ENCODE peak calls at places on chromosomes 3 and 15, in ten cellular contexts. Z is pancreas; D is T-helper 9 cell; R is stimulated activated effector memory CD8-positive, alpha-beta T cell treated with anti-CD3 and anti-CD28 coated beads, Interleukin-12 subunit alpha, Interleukin-12 subunit beta, amount 100 ng/mL, for 72 hours; O is D721Med; Y is IMR-90; J is endothelial cell; M is C1 segment of cervical spinal cord; S is gastrocnemius medialis; V is GM19239. I is an unnamed sample.

GRCh38 chr3:49805884-49806701 is 3.0 kb downstream of the INKA1 start:
- DNase-seq in Z (no peak), Y (no peak), S (no peak), R (no peak), J (peak; percentile 80), D (no peak), M (no peak), O (no peak), V (no peak), I (no peak)

GRCh38 chr3:12117473-12117872 is 41.2 kb downstream of the TIMP4 start:
- DNase-seq in J (no peak), D (no peak), Z (no peak), R (no peak), M (no peak), S (no peak), Y (no peak), O (no peak), V (no peak), I (no peak)

GRCh38 chr15:98718426-98719168 is 70.3 kb downstream of the IGF1R start:
- DNase-seq in O (no peak), M (no peak), R (no peak), V (no peak), Y (no peak), D (no peak), Z (no peak), S (no peak), J (no peak), I (no peak)

GRCh38 chr3:188326968-188327367 is 173.0 kb downstream of the LPP start:
- DNase-seq in D (no peak), S (no peak), O (no peak), V (no peak), Y (peak; percentile 26), R (no peak), M (no peak), Z (no peak), J (no peak), I (no peak)

GRCh38 chr3:108131105-108131794 is 40.4 kb upstream of the CD47 start:
- DNase-seq in V (no peak), D (no peak), O (no peak), Y (peak; percentile 96), M (no peak), R (no peak), Z (no peak), J (no peak), S (no peak), I (no peak)

GRCh38 chr3:61796088-61796680 is 234.8 kb downstream of the PTPRG start:
- DNase-seq in J (no peak), S (no peak), Y (no peak), Z (no peak), O (no peak), M (no peak), R (no peak), V (no peak), D (no peak), I (no peak)

GRCh38 chr3:20480771-20481170 is 294.8 kb upstream of the SGO1 start:
- DNase-seq in J (no peak), Y (no peak), D (no peak), R (no peak), V (no peak), O (no peak), M (no peak), Z (no peak), S (no peak), I (no peak)

GRCh38 chr3:71202848-71203390 is 380.6 kb downstream of the FOXP1 start:
- DNase-seq in Y (no peak), R (no peak), V (no peak), Z (no peak), O (no peak), S (no peak), D (no peak), M (no peak), J (no peak), I (no peak)

GRCh38 chr15:51647128-51647562 is 24.6 kb upstream of the DMXL2 start:
- DNase-seq in D (no peak), M (no peak), O (no peak), Z (peak; percentile 43), Y (peak; percentile 43), R (no peak), J (no peak), V (no peak), S (peak; percentile 6), I (peak; percentile 49)

GRCh38 chr3:41202075-41202833 is 2.9 kb downstream of the CTNNB1 start:
- DNase-seq in R (no peak), V (no peak), M (no peak), Y (no peak), D (no peak), O (no peak), J (no peak), Z (no peak), S (no peak), I (no peak)

GRCh38 chr3:64291345-64291744 is 66.1 kb upstream of the PRICKLE2 start:
- DNase-seq in Y (peak; percentile 93), Z (no peak), J (no peak), S (no peak), V (no peak), M (no peak), O (no peak), R (no peak), D (no peak), I (peak; percentile 49)

GRCh38 chr3:52047295-52047960 is 8.9 kb downstream of the DUSP7 start:
- DNase-seq in S (no peak), O (no peak), D (no peak), R (no peak), M (peak; percentile 67), V (no peak), Y (no peak), Z (no peak), J (no peak), I (no peak)

GRCh38 chr3:107366766-107367165 is 10.5 kb upstream of the CCDC54 start:
- DNase-seq in D (no peak), V (no peak), Y (peak; percentile 8), J (no peak), O (no peak), S (no peak), M (no peak), Z (no peak), R (no peak), I (no peak)

GRCh38 chr15:62850791-62851291 is 191.7 kb upstream of the TPM1 start:
- DNase-seq in O (no peak), M (no peak), S (no peak), V (no peak), D (no peak), Z (no peak), R (no peak), J (no peak), Y (peak; percentile 76), I (no peak)

GRCh38 chr3:87287025-87287424 is 10.6 kb upstream of the POU1F1 start:
- DNase-seq in S (no peak), Z (no peak), J (no peak), D (no peak), Y (peak; percentile 53), M (no peak), V (no peak), R (no peak), O (no peak), I (no peak)

GRCh38 chr3:159082514-159082913 is 280.7 kb downstream of the MFSD1 start:
- DNase-seq in O (no peak), V (no peak), D (no peak), Z (no peak), Y (peak; percentile 2), S (no peak), R (no peak), J (no peak), M (no peak), I (no peak)